ENCODE peak calls at places on chromosomes 11 and 22, in ten cellular contexts. K, G, O, P, S, X, M, J, W and N are unnamed samples.

GRCh38 chr11:76918941-76919386 is 58.2 kb downstream of the ACER3 start:
- DNase-seq in K (peak; percentile 83), G (peak; percentile 25), O (peak; percentile 19), P (no peak), S (peak; percentile 10), X (peak; percentile 67), M (peak; percentile 25), J (no peak), W (peak; percentile 84), N (no peak)

GRCh38 chr22:19394274-19395050 is 37.1 kb downstream of the HIRA start:
- DNase-seq in K (no peak), G (no peak), O (no peak), P (no peak), S (no peak), X (no peak), M (no peak), J (no peak), W (no peak), N (no peak)

GRCh38 chr11:8005556-8005955 is 18.4 kb downstream of the EIF3F start:
- DNase-seq in K (no peak), G (no peak), O (no peak), P (no peak), S (no peak), X (no peak), M (no peak), J (no peak), W (no peak), N (no peak)

GRCh38 chr11:71563401-71563800 is 2.0 kb upstream of the KRTAP5-10 start:
- DNase-seq in K (peak; percentile 66), G (no peak), O (no peak), P (no peak), S (peak; percentile 31), X (peak; percentile 38), M (peak; percentile 25), J (no peak), W (peak; percentile 66), N (no peak)

GRCh38 chr11:443542-444199 is 1.9 kb upstream of the ANO9 start:
- DNase-seq in K (peak; percentile 31), G (peak; percentile 9), O (no peak), P (peak; percentile 59), S (no peak), X (no peak), M (peak; percentile 53), J (no peak), W (peak; percentile 76), N (no peak)

GRCh38 chr11:58525037-58525614 is 17.2 kb upstream of the OR5B21 start:
- DNase-seq in K (no peak), G (no peak), O (peak; percentile 79), P (no peak), S (no peak), X (peak; percentile 56), M (no peak), J (no peak), W (no peak), N (no peak)

GRCh38 chr11:130476200-130476921 is 27.9 kb downstream of the ADAMTS15 start:
- DNase-seq in K (no peak), G (peak; percentile 78), O (no peak), P (no peak), S (no peak), X (no peak), M (peak; percentile 12), J (no peak), W (peak; percentile 24), N (no peak)

GRCh38 chr11:128448487-128448886 is 138.9 kb downstream of the ETS1 start:
- DNase-seq in K (peak; percentile 89), G (no peak), O (no peak), P (peak; percentile 79), S (peak; percentile 81), X (no peak), M (peak; percentile 86), J (peak; percentile 78), W (peak; percentile 64), N (no peak)

GRCh38 chr11:118211006-118211405 is 13.8 kb downstream of the JAML start:
- DNase-seq in K (no peak), G (peak; percentile 49), O (no peak), P (no peak), S (no peak), X (no peak), M (no peak), J (no peak), W (peak; percentile 83), N (no peak)

DNA sequence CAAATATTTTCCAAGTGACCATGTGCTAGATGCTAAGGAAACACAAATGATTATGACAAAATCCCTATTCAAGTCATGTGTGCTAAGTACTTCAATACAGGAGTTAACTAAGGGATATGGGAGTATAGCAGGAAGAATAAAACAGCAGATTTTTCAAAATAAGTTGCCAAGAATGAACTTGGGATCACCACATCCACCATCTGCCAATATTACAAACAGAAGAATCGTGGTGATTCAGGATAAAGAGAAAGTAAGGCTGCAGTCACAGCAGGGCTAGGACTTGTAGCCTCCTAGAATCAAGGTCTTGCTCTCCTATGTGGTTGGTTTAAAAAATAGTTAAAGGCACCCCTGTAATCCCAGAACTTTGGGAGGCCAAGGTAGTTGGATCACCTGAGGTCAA is 34.3 kb downstream of the MRTFA start:
- DNase-seq in K (no peak), G (no peak), O (no peak), P (no peak), S (no peak), X (no peak), M (no peak), J (no peak), W (peak; percentile 56), N (no peak)
- H3K4me1 ChIP-seq in K (peaks cover 42% of the 10 kb centered on the region), G (peaks cover 37% of the 10 kb centered on the region), O (peaks cover 14% of the 10 kb centered on the region), P (peaks cover 42% of the 10 kb centered on the region), S (peaks cover 32% of the 10 kb centered on the region), X (peaks cover 4% of the 10 kb centered on the region), M (peaks cover 10% of the 10 kb centered on the region), J (peaks cover 16% of the 10 kb centered on the region), W (peaks cover 69% of the 10 kb centered on the region), N (peaks cover 1% of the 10 kb centered on the region)

GRCh38 chr11:12434255-12434654 is 56.9 kb downstream of the PARVA start:
- DNase-seq in K (no peak), G (no peak), O (no peak), P (no peak), S (no peak), X (no peak), M (no peak), J (no peak), W (peak; percentile 36), N (no peak)
- H3K4me1 ChIP-seq in K (peaks cover 43% of the 10 kb centered on the region), G (peaks cover 63% of the 10 kb centered on the region), O (no peaks in the 10 kb centered on the region), P (peaks cover 7% of the 10 kb centered on the region), S (peaks cover 26% of the 10 kb centered on the region), X (peaks cover 15% of the 10 kb centered on the region), M (peaks cover 15% of the 10 kb centered on the region), J (peaks cover 10% of the 10 kb centered on the region), W (peaks cover 68% of the 10 kb centered on the region), N (peaks cover 11% of the 10 kb centered on the region)

GRCh38 chr11:68313574-68314202 is 1.3 kb downstream of the LRP5 start:
- DNase-seq in K (peak; percentile 54), G (no peak), O (no peak), P (peak; percentile 52), S (no peak), X (no peak), M (no peak), J (no peak), W (peak; percentile 30), N (no peak)

GRCh38 chr11:68314203-68314885 is 2.0 kb downstream of the LRP5 start:
- DNase-seq in K (no peak), G (no peak), O (no peak), P (peak; percentile 63), S (no peak), X (no peak), M (no peak), J (no peak), W (no peak), N (no peak)

GRCh38 chr11:68312117-68312779 is at the start of gene LRP5:
- DNase-seq in K (peak; percentile 83), G (no peak), O (no peak), P (peak; percentile 64), S (peak; percentile 60), X (peak; percentile 35), M (no peak), J (no peak), W (peak; percentile 65), N (no peak)

GRCh38 chr11:68311155-68312116 is 955 bp upstream of the LRP5 start:
- DNase-seq in K (no peak), G (no peak), O (no peak), P (no peak), S (no peak), X (no peak), M (no peak), J (no peak), W (no peak), N (no peak)

DNA sequence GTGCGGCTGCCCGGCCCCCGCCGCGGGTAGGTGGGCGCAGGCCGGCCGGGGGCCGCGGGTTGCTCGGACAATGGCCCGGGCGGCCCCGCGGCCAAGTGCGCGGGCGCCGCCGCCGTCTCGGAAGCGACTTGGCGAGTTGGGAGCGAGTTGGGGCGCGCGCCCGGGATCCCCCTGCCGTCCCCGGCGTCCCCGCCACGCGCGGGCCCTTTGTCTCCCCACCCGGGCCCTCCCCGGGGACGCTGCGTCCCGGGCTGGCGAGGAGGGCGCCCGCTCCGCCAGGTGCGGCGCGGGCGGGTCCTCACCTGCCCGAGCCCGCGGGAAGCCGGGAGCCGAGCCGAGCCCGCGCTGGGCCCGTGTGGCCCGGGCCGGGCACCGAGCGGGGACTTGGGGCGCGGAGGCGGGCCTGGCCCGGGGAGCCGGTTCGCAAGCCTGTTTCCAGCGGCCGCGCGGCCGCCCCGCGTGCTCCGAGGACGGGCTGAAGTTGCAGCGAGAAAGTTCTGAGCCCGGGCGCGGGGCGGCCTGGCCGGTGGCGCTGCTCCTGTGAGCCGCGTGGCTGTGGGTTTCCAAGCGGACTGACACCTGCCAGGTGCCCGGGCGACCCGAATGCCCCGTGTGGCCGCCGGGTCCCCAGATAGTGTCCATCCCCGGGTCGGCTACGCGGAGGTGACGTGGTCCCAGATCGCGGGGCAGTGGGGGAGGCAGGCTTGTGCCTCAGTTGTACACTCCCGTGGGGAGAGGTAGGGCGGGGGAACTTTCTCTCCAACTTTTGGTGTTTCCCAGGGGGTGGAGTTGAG is 586 bp downstream of the LRP5 start:
- DNase-seq in K (peak; percentile 47), G (no peak), O (no peak), P (peak; percentile 78), S (no peak), X (peak; percentile 20), M (no peak), J (no peak), W (peak; percentile 57), N (no peak)
- H3K4me1 ChIP-seq in K (peaks cover 28% of the 10 kb centered on the region), G (peaks cover 38% of the 10 kb centered on the region), O (peaks cover 6% of the 10 kb centered on the region), P (no peaks in the 10 kb centered on the region), S (peaks cover 39% of the 10 kb centered on the region), X (peaks cover 7% of the 10 kb centered on the region), M (peaks cover 21% of the 10 kb centered on the region), J (peaks cover 30% of the 10 kb centered on the region), W (peaks cover 6% of the 10 kb centered on the region), N (peaks cover 25% of the 10 kb centered on the region)

DNA sequence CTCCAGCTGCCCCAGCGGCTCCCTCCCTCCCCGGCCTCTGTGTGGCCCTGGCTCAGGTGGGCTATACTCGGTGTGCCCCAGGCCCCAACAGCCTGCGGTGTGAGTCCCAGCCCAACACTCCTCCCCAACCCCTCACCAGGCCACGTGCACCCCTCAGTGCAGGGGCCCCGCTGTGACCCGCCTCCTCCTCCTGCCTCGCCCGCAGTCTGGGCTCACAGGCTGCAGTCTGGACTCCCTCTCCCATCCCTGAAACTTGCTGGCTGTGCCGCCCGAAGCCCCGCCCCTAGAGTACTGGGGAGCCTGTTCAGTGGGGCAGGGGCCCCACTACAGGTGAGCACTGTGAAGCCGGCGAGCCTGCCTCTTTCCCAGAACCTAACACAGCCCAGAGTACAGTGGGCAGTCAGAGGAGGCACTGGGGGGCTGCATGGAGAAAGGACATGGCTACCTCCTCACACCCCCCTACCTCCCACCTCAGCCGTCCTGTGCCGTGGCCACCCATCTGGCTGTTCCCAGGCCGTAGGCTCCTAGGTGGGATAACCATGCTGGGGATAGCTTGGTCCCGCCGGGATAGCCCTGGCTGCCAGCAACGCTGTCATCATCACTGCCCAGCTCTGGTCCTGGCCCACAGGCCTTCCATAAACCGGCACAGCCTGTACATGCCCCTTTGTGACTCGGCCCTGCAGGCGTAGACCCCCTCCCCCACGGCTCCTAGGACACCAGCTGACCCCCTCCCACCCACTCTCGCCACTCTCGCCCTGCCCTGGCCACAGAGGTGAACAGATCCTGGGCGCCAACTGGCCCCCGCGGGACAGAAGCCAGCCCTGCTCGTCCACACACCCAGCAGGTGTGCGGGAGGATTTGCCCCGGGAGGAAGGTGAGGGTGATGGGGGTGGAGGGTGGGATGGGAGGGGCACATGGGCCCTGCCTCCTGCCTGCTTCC is 29.7 kb downstream of the CELSR1 start:
- DNase-seq in K (peak; percentile 5), G (no peak), O (no peak), P (peak; percentile 53), S (no peak), X (no peak), M (no peak), J (no peak), W (no peak), N (no peak)
- H3K4me1 ChIP-seq in K (peaks cover 4% of the 10 kb centered on the region), G (no peaks in the 10 kb centered on the region), O (peaks cover 3% of the 10 kb centered on the region), P (no peaks in the 10 kb centered on the region), S (peaks cover 10% of the 10 kb centered on the region), X (no peaks in the 10 kb centered on the region), M (no peaks in the 10 kb centered on the region), J (no peaks in the 10 kb centered on the region), W (no peaks in the 10 kb centered on the region), N (peaks cover 3% of the 10 kb centered on the region)